ENCODE peak calls at places on chromosomes 11 and 22, in four cellular contexts. G, T, V and U are unnamed samples.

GRCh38 chr11:17846852-17847453 is 112.4 kb downstream of the KCNC1 start:
- DNase-seq in G (no peak), T (no peak), V (no peak), U (peak)

GRCh38 chr11:8593455-8593854 is 573 bp downstream of the STK33 start:
- DNase-seq in G (no peak), T (no peak), V (no peak), U (no peak)

GRCh38 chr11:26578998-26579635 is 7.1 kb upstream of the MUC15 start:
- DNase-seq in G (no peak), T (no peak), V (peak), U (no peak)

GRCh38 chr11:64250875-64251721 is at the start of gene PLCB3:
- DNase-seq in G (no peak), T (no peak), V (peak), U (no peak)

GRCh38 chr22:17785185-17786184 is 11.2 kb upstream of the BID start:
- DNase-seq in G (no peak), T (no peak), V (peak), U (peak)

GRCh38 chr11:113401718-113402117 is 14.1 kb downstream of the ANKK1 start:
- DNase-seq in G (no peak), T (peak), V (peak), U (peak)

GRCh38 chr11:110857885-110858555 is 145.8 kb upstream of the ARHGAP20 start:
- DNase-seq in G (peak), T (no peak), V (peak), U (peak)

GRCh38 chr11:126338346-126339055 is 17.0 kb upstream of the ST3GAL4 start:
- DNase-seq in G (no peak), T (no peak), V (no peak), U (no peak)

GRCh38 chr11:7665473-7666291 is 7.6 kb downstream of the CYB5R2 start:
- DNase-seq in G (peak), T (peak), V (peak), U (peak)

GRCh38 chr11:86715611-86716010 is 43.2 kb upstream of the ME3 start:
- DNase-seq in G (no peak), T (no peak), V (no peak), U (no peak)

GRCh38 chr11:86623041-86623621 is 49.3 kb downstream of the ME3 start:
- DNase-seq in G (no peak), T (no peak), V (peak), U (no peak)

GRCh38 chr11:93570759-93571413 is 27.7 kb upstream of the SMCO4 start:
- DNase-seq in G (no peak), T (no peak), V (peak), U (peak)

GRCh38 chr11:9972917-9973504 is 309.1 kb downstream of the SWAP70 start:
- DNase-seq in G (peak), T (no peak), V (peak), U (no peak)

GRCh38 chr11:66651011-66651410 is 12.5 kb downstream of the RBM4 start:
- DNase-seq in G (no peak), T (no peak), V (peak), U (no peak)

GRCh38 chr11:57214494-57214893 is 22.6 kb downstream of the APLNR start:
- DNase-seq in G (no peak), T (peak), V (peak), U (no peak)

GRCh38 chr11:46290598-46291309 is 13.3 kb downstream of the CREB3L1 start:
- DNase-seq in G (peak), T (peak), V (peak), U (peak)

GRCh38 chr11:31815743-31816466 is 4.8 kb upstream of the PAX6 start:
- DNase-seq in G (peak), T (no peak), V (no peak), U (no peak)

GRCh38 chr11:73622920-73623593 is 23.3 kb upstream of the PLEKHB1 start:
- DNase-seq in G (no peak), T (no peak), V (no peak), U (no peak)

GRCh38 chr11:134260503-134260902 is 7.1 kb downstream of the ACAD8 start:
- DNase-seq in G (no peak), T (no peak), V (no peak), U (no peak)

GRCh38 chr22:16824718-16825687 is at the start of gene XKR3:
- DNase-seq in G (no peak), T (no peak), V (peak), U (no peak)

GRCh38 chr11:101478587-101479375 is 105.0 kb downstream of the TRPC6 start:
- DNase-seq in G (no peak), T (peak), V (no peak), U (no peak)

GRCh38 chr11:2988361-2988762 is 3.8 kb downstream of the NAP1L4 start:
- DNase-seq in G (no peak), T (no peak), V (no peak), U (no peak)

GRCh38 chr11:131985769-131986393 is 615.5 kb downstream of the NTM start:
- DNase-seq in G (no peak), T (no peak), V (peak), U (no peak)

GRCh38 chr22:26990503-26991189 is 333.3 kb downstream of the MIAT start:
- DNase-seq in G (no peak), T (no peak), V (no peak), U (no peak)

GRCh38 chr22:27292542-27293298 is 508.8 kb downstream of the MN1 start:
- DNase-seq in G (no peak), T (no peak), V (no peak), U (no peak)

GRCh38 chr22:33038131-33038772 is 19.9 kb downstream of the SYN3 start:
- DNase-seq in G (no peak), T (peak), V (peak), U (no peak)

GRCh38 chr11:110715541-110715940 is 3.3 kb upstream of the ARHGAP20 start:
- DNase-seq in G (no peak), T (no peak), V (peak), U (no peak)

GRCh38 chr11:12483604-12484003 is 106.2 kb downstream of the PARVA start:
- DNase-seq in G (no peak), T (no peak), V (no peak), U (no peak)

DNA sequence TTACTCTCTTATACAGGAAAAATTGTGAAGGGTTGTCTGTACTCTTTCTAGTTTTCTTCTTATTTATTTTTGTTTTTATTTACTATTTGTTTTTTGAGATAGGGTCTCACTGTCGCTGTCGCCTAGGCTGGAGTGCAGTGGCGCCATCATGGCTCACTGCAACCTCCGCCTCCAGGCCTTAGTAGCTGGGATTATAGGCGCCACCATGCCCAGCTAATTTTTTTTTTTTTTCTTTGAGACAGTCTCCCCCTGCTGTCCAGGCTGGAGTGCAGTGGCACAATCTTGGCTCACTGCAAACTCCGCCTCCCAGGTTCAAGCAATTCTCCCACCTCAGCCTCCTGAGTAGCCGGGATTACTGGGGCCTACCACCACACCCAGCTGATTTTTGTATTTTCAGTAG is 18.4 kb downstream of the CUL5 start:
- DNase-seq in G (no peak), T (no peak), V (no peak), U (no peak)
- TF ChIP-seq CTCF in G (no peak), T (no peak), V (no peak), U (no peak)

GRCh38 chr11:468493-468892 is 18.4 kb downstream of the PTDSS2 start:
- DNase-seq in G (no peak), T (no peak), V (no peak), U (no peak)

GRCh38 chr11:472272-472671 is 22.2 kb downstream of the PTDSS2 start:
- DNase-seq in G (no peak), T (no peak), V (no peak), U (no peak)

GRCh38 chr11:468036-468435 is 18.0 kb downstream of the PTDSS2 start:
- DNase-seq in G (no peak), T (no peak), V (no peak), U (no peak)

GRCh38 chr11:471468-472145 is 21.5 kb downstream of the PTDSS2 start:
- DNase-seq in G (no peak), T (no peak), V (no peak), U (no peak)

DNA sequence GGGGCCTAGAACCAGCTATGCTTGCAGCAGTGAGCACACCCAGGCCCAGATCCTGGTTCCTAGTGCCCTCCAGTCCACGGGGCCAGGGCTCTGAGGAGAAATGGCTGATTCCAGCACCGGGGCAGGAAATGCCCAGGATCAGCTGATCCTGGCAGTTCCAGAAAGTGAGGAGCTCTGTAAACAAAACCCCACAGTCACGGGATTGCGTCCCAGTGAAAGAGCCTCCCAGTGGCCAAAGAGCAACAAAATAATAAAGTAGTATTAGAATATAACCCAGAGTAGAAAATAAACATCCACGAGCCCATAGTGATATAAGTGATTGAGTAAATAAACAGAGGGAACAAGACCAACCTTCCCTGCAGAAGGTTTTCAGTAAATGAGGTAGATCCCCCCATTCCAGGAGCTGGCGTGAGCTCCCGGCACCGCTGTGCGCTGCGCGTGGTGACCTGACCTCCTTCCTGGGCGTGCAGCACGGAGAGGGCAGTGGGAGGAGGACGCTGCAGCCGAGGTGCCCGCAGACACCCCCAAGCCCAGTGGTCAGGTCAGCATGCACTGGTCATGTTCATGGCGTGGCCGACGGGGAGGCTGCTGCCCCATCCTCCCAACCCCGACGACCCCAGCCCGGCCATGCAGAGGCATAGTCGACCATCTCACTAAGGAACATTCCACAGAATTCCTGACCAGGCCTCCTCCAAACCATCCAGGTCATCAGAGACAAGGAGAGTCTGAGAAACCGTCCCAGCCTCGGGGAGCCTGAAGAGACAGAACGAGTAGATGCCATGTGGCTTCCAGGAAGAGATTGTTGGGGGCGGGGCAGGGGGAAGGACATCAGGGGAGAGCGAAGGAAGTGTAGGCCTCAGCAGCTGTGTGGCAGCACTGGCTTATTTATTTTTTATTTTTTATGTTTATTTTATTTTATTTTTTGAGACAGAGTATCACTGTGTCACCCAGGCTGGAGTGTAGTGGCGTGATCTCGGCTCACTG is 19.9 kb downstream of the PTDSS2 start:
- DNase-seq in G (peak), T (peak), V (peak), U (peak)
- TF ChIP-seq CTCF in G (no peak), T (no peak), V (peak), U (no peak)

GRCh38 chr11:21861314-21861713 is 331.6 kb upstream of the ANO5 start:
- DNase-seq in G (no peak), T (no peak), V (no peak), U (no peak)
- TF ChIP-seq CTCF in G (no peak), T (no peak), V (no peak), U (no peak)

DNA sequence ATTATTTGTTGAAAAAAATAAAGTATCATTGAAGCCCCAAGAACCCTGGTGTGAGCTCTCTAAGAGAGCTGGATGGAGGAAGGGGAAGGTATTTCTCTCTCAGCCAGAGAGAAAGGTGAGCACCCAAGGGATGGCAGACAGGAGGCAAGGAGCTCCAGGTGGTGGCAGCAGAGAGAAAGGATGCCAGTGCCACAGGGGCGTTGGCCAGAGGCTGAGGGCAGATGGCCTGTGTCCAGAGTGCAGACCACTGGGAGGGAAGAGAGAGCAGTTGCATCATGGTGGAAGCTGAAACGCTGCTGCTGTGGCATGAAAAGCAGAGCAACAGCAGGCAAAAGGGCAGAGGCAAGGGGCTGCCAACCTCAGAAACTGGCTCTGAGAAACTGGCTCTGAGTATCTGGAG is 8.5 kb downstream of the SPON1 start:
- DNase-seq in G (no peak), T (peak), V (no peak), U (no peak)
- TF ChIP-seq CTCF in G (peak), T (no peak), V (peak), U (no peak)

DNA sequence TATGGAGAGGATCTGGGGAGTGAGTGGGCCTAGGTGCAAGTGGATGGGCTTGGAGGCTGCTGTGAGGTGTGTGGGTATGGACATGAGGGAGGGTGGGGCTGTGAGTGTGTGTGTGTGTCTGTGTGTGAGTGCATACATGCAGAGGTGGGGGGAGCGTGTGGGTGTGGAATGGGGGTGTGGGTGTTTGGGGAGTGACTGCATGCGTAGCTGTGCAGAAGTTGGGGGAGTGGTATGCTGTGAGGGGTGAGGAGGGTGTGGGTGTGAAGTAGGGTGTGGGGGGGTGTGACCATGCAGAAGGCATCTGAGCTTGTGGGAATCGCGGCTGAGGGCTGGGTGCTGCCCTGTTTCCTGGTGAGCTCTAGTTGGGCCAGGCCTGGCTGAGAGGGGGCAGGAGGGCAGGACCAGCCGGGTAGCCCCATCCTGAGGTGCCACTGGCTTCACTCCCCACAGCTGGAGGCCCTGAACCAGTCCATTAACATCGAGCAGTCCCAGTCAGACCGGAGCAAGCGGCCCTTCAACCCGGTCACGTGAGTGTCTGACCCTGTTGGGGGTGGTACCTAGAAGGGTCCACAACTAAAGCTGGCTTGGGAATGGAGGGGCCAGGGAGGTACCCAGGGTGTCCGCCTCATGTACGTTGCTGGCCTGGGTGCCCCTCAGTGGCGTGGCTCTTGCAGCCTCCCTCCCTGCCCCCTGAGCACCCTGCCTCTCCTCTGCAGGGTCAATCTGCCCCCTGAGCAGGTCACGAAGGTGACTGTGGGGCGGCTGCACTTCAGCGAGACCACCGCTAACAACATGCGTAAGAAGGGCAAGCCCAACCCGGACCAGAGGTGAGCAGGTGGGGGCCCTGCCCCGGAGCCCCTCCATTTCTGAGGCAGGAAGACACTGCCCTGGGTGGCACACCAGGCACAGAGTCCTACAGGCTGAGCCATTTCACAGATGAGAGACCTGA is 16.5 kb downstream of the TMEM258 start:
- DNase-seq in G (no peak), T (no peak), V (no peak), U (no peak)
- TF ChIP-seq CTCF in G (no peak), T (no peak), V (no peak), U (no peak)

DNA sequence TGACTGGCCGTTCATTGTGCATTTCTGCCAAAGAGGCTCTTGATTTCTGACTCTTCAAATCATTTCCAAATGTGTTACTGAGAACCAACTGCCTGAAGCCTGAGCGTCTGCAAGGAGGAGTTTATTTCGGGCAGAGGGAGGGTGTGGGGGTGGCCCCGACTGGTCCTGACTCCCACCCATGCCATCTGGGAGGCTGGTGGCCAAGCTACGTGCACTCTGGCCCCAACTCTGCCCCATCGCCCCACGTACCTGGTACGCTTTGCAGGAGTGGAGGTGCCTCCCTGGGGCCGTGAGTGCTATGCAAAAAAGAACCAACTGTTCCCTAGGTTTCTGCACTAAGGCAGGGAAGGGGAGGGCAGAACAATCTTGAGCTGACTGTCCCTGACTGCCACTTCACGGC is 846.8 kb downstream of the BRD1 start:
- DNase-seq in G (no peak), T (no peak), V (no peak), U (no peak)
- TF ChIP-seq CTCF in G (no peak), T (no peak), V (no peak), U (no peak)